ENCODE peak calls at places on chromosomes 4 and X, in nine cellular contexts. One of them, this sample, is unnamed.

GRCh38 chrX:71235482-71235881 is 12.5 kb downstream of the GJB1 start:
- DNase-seq in MCF 10A: no peak
- DNase-seq in progenitor cell of endocrine pancreas: no peak
- DNase-seq in NCI-H2081: no peak
- DNase-seq in activated CD8-positive, alpha-beta T cell treated with anti-CD3 and anti-CD28 coated beads for 36 hours: no peak
- DNase-seq in anterior cingulate cortex: no peak
- DNase-seq in T-cell: no peak
- DNase-seq in HuH-7: no peak
- DNase-seq in WTC11: no peak
- DNase-seq in this sample: no peak

GRCh38 chrX:49101629-49101984 is 21.9 kb upstream of the WDR45 start:
- DNase-seq in MCF 10A: no peak
- DNase-seq in progenitor cell of endocrine pancreas: no peak
- DNase-seq in NCI-H2081: no peak
- DNase-seq in activated CD8-positive, alpha-beta T cell treated with anti-CD3 and anti-CD28 coated beads for 36 hours: no peak
- DNase-seq in anterior cingulate cortex: no peak
- DNase-seq in T-cell: no peak
- DNase-seq in HuH-7: no peak
- DNase-seq in WTC11: no peak
- DNase-seq in this sample: no peak

GRCh38 chr4:1793940-1794808 is 1.1 kb downstream of the FGFR3 start:
- DNase-seq in MCF 10A: peak
- DNase-seq in progenitor cell of endocrine pancreas: no peak
- DNase-seq in NCI-H2081: no peak
- DNase-seq in activated CD8-positive, alpha-beta T cell treated with anti-CD3 and anti-CD28 coated beads for 36 hours: no peak
- DNase-seq in anterior cingulate cortex: no peak
- DNase-seq in T-cell: no peak
- DNase-seq in HuH-7: no peak
- DNase-seq in WTC11: peak
- DNase-seq in this sample: no peak

GRCh38 chrX:133294126-133294525 is 76.0 kb upstream of the TFDP3 start:
- DNase-seq in MCF 10A: peak
- DNase-seq in progenitor cell of endocrine pancreas: no peak
- DNase-seq in NCI-H2081: no peak
- DNase-seq in activated CD8-positive, alpha-beta T cell treated with anti-CD3 and anti-CD28 coated beads for 36 hours: no peak
- DNase-seq in anterior cingulate cortex: no peak
- DNase-seq in T-cell: no peak
- DNase-seq in HuH-7: no peak
- DNase-seq in WTC11: no peak
- DNase-seq in this sample: no peak

GRCh38 chr4:93334003-93334402 is 494.6 kb upstream of the ATOH1 start:
- DNase-seq in MCF 10A: peak
- DNase-seq in progenitor cell of endocrine pancreas: no peak
- DNase-seq in NCI-H2081: no peak
- DNase-seq in activated CD8-positive, alpha-beta T cell treated with anti-CD3 and anti-CD28 coated beads for 36 hours: no peak
- DNase-seq in anterior cingulate cortex: no peak
- DNase-seq in T-cell: no peak
- DNase-seq in HuH-7: no peak
- DNase-seq in WTC11: no peak
- DNase-seq in this sample: no peak

GRCh38 chr4:113131621-113132020 is 82.2 kb downstream of the ANK2 start:
- DNase-seq in MCF 10A: no peak
- DNase-seq in progenitor cell of endocrine pancreas: no peak
- DNase-seq in NCI-H2081: no peak
- DNase-seq in activated CD8-positive, alpha-beta T cell treated with anti-CD3 and anti-CD28 coated beads for 36 hours: no peak
- DNase-seq in anterior cingulate cortex: no peak
- DNase-seq in T-cell: no peak
- DNase-seq in HuH-7: no peak
- DNase-seq in WTC11: no peak
- DNase-seq in this sample: no peak

GRCh38 chrX:9926002-9926401 is 41.2 kb upstream of the CLDN34 start:
- DNase-seq in MCF 10A: no peak
- DNase-seq in progenitor cell of endocrine pancreas: no peak
- DNase-seq in NCI-H2081: no peak
- DNase-seq in activated CD8-positive, alpha-beta T cell treated with anti-CD3 and anti-CD28 coated beads for 36 hours: no peak
- DNase-seq in anterior cingulate cortex: peak
- DNase-seq in T-cell: no peak
- DNase-seq in HuH-7: no peak
- DNase-seq in WTC11: no peak
- DNase-seq in this sample: no peak

GRCh38 chrX:96004386-96004785 is 680.3 kb upstream of the DIAPH2 start:
- DNase-seq in MCF 10A: peak
- DNase-seq in progenitor cell of endocrine pancreas: no peak
- DNase-seq in NCI-H2081: no peak
- DNase-seq in activated CD8-positive, alpha-beta T cell treated with anti-CD3 and anti-CD28 coated beads for 36 hours: no peak
- DNase-seq in anterior cingulate cortex: no peak
- DNase-seq in T-cell: no peak
- DNase-seq in HuH-7: no peak
- DNase-seq in WTC11: no peak
- DNase-seq in this sample: no peak

GRCh38 chr4:147640331-147640730 is 23.1 kb downstream of the TMEM184C start:
- DNase-seq in MCF 10A: no peak
- DNase-seq in progenitor cell of endocrine pancreas: no peak
- DNase-seq in NCI-H2081: no peak
- DNase-seq in activated CD8-positive, alpha-beta T cell treated with anti-CD3 and anti-CD28 coated beads for 36 hours: no peak
- DNase-seq in anterior cingulate cortex: no peak
- DNase-seq in T-cell: no peak
- DNase-seq in HuH-7: no peak
- DNase-seq in WTC11: no peak
- DNase-seq in this sample: no peak

GRCh38 chr4:89266128-89266527 is 41.5 kb downstream of the GPRIN3 start:
- DNase-seq in MCF 10A: no peak
- DNase-seq in progenitor cell of endocrine pancreas: no peak
- DNase-seq in NCI-H2081: no peak
- DNase-seq in activated CD8-positive, alpha-beta T cell treated with anti-CD3 and anti-CD28 coated beads for 36 hours: no peak
- DNase-seq in anterior cingulate cortex: no peak
- DNase-seq in T-cell: no peak
- DNase-seq in HuH-7: no peak
- DNase-seq in WTC11: no peak
- DNase-seq in this sample: no peak

GRCh38 chrX:25805744-25806143 is 332.4 kb upstream of the MAGEB18 start:
- DNase-seq in MCF 10A: no peak
- DNase-seq in progenitor cell of endocrine pancreas: no peak
- DNase-seq in NCI-H2081: no peak
- DNase-seq in activated CD8-positive, alpha-beta T cell treated with anti-CD3 and anti-CD28 coated beads for 36 hours: no peak
- DNase-seq in anterior cingulate cortex: no peak
- DNase-seq in T-cell: no peak
- DNase-seq in HuH-7: no peak
- DNase-seq in WTC11: no peak
- DNase-seq in this sample: no peak

GRCh38 chr4:94871644-94872305 is 114.0 kb downstream of the BMPR1B start:
- DNase-seq in MCF 10A: no peak
- DNase-seq in progenitor cell of endocrine pancreas: no peak
- DNase-seq in NCI-H2081: no peak
- DNase-seq in activated CD8-positive, alpha-beta T cell treated with anti-CD3 and anti-CD28 coated beads for 36 hours: no peak
- DNase-seq in anterior cingulate cortex: no peak
- DNase-seq in T-cell: no peak
- DNase-seq in HuH-7: no peak
- DNase-seq in WTC11: no peak
- DNase-seq in this sample: no peak

GRCh38 chrX:281166-281999 is at the start of gene PLCXD1:
- DNase-seq in MCF 10A: no peak
- DNase-seq in progenitor cell of endocrine pancreas: peak
- DNase-seq in NCI-H2081: no peak
- DNase-seq in activated CD8-positive, alpha-beta T cell treated with anti-CD3 and anti-CD28 coated beads for 36 hours: peak
- DNase-seq in anterior cingulate cortex: no peak
- DNase-seq in T-cell: no peak
- DNase-seq in HuH-7: no peak
- DNase-seq in WTC11: peak
- DNase-seq in this sample: no peak

GRCh38 chr4:32025840-32026459 is 1305.8 kb downstream of the PCDH7 start:
- DNase-seq in MCF 10A: peak
- DNase-seq in progenitor cell of endocrine pancreas: no peak
- DNase-seq in NCI-H2081: no peak
- DNase-seq in activated CD8-positive, alpha-beta T cell treated with anti-CD3 and anti-CD28 coated beads for 36 hours: no peak
- DNase-seq in anterior cingulate cortex: no peak
- DNase-seq in T-cell: no peak
- DNase-seq in HuH-7: peak
- DNase-seq in WTC11: no peak
- DNase-seq in this sample: no peak

GRCh38 chr4:134777626-134778025 is 576.0 kb upstream of the PABPC4L start:
- DNase-seq in MCF 10A: peak
- DNase-seq in progenitor cell of endocrine pancreas: no peak
- DNase-seq in NCI-H2081: no peak
- DNase-seq in activated CD8-positive, alpha-beta T cell treated with anti-CD3 and anti-CD28 coated beads for 36 hours: no peak
- DNase-seq in anterior cingulate cortex: no peak
- DNase-seq in T-cell: no peak
- DNase-seq in HuH-7: no peak
- DNase-seq in WTC11: no peak
- DNase-seq in this sample: no peak

GRCh38 chr4:73593631-73594241 is 26.5 kb downstream of the RASSF6 start:
- DNase-seq in MCF 10A: peak
- DNase-seq in progenitor cell of endocrine pancreas: no peak
- DNase-seq in NCI-H2081: no peak
- DNase-seq in activated CD8-positive, alpha-beta T cell treated with anti-CD3 and anti-CD28 coated beads for 36 hours: peak
- DNase-seq in anterior cingulate cortex: no peak
- DNase-seq in T-cell: no peak
- DNase-seq in HuH-7: no peak
- DNase-seq in WTC11: no peak
- DNase-seq in this sample: no peak

GRCh38 chrX:29634516-29634915 is 580.8 kb upstream of the MAGEB2 start:
- DNase-seq in MCF 10A: no peak
- DNase-seq in progenitor cell of endocrine pancreas: no peak
- DNase-seq in NCI-H2081: no peak
- DNase-seq in activated CD8-positive, alpha-beta T cell treated with anti-CD3 and anti-CD28 coated beads for 36 hours: no peak
- DNase-seq in anterior cingulate cortex: no peak
- DNase-seq in T-cell: no peak
- DNase-seq in HuH-7: no peak
- DNase-seq in WTC11: no peak
- DNase-seq in this sample: no peak

GRCh38 chr4:147040874-147041273 is 95.2 kb upstream of the TTC29 start:
- DNase-seq in MCF 10A: no peak
- DNase-seq in progenitor cell of endocrine pancreas: no peak
- DNase-seq in NCI-H2081: no peak
- DNase-seq in activated CD8-positive, alpha-beta T cell treated with anti-CD3 and anti-CD28 coated beads for 36 hours: no peak
- DNase-seq in anterior cingulate cortex: no peak
- DNase-seq in T-cell: no peak
- DNase-seq in HuH-7: no peak
- DNase-seq in WTC11: no peak
- DNase-seq in this sample: no peak

GRCh38 chr4:72564184-72564583 is 4.8 kb downstream of the ADAMTS3 start:
- DNase-seq in MCF 10A: peak
- DNase-seq in progenitor cell of endocrine pancreas: no peak
- DNase-seq in NCI-H2081: no peak
- DNase-seq in activated CD8-positive, alpha-beta T cell treated with anti-CD3 and anti-CD28 coated beads for 36 hours: no peak
- DNase-seq in anterior cingulate cortex: no peak
- DNase-seq in T-cell: no peak
- DNase-seq in HuH-7: no peak
- DNase-seq in WTC11: no peak
- DNase-seq in this sample: no peak

GRCh38 chrX:41177297-41177696 is 92.1 kb downstream of the USP9X start:
- DNase-seq in MCF 10A: no peak
- DNase-seq in progenitor cell of endocrine pancreas: no peak
- DNase-seq in NCI-H2081: no peak
- DNase-seq in activated CD8-positive, alpha-beta T cell treated with anti-CD3 and anti-CD28 coated beads for 36 hours: no peak
- DNase-seq in anterior cingulate cortex: no peak
- DNase-seq in T-cell: no peak
- DNase-seq in HuH-7: no peak
- DNase-seq in WTC11: no peak
- DNase-seq in this sample: no peak

GRCh38 chr4:80577991-80578390 is 242.5 kb downstream of the CFAP299 start:
- DNase-seq in MCF 10A: no peak
- DNase-seq in progenitor cell of endocrine pancreas: no peak
- DNase-seq in NCI-H2081: no peak
- DNase-seq in activated CD8-positive, alpha-beta T cell treated with anti-CD3 and anti-CD28 coated beads for 36 hours: no peak
- DNase-seq in anterior cingulate cortex: no peak
- DNase-seq in T-cell: no peak
- DNase-seq in HuH-7: no peak
- DNase-seq in WTC11: no peak
- DNase-seq in this sample: no peak

GRCh38 chr4:128810331-128810870 is 901 bp downstream of the JADE1 start:
- DNase-seq in MCF 10A: peak
- DNase-seq in progenitor cell of endocrine pancreas: no peak
- DNase-seq in NCI-H2081: peak
- DNase-seq in activated CD8-positive, alpha-beta T cell treated with anti-CD3 and anti-CD28 coated beads for 36 hours: peak
- DNase-seq in anterior cingulate cortex: no peak
- DNase-seq in T-cell: no peak
- DNase-seq in HuH-7: peak
- DNase-seq in WTC11: no peak
- DNase-seq in this sample: no peak

GRCh38 chr4:70759126-70759525 is 37.4 kb downstream of the RUFY3 start:
- DNase-seq in MCF 10A: no peak
- DNase-seq in progenitor cell of endocrine pancreas: no peak
- DNase-seq in NCI-H2081: no peak
- DNase-seq in activated CD8-positive, alpha-beta T cell treated with anti-CD3 and anti-CD28 coated beads for 36 hours: no peak
- DNase-seq in anterior cingulate cortex: no peak
- DNase-seq in T-cell: no peak
- DNase-seq in HuH-7: no peak
- DNase-seq in WTC11: no peak
- DNase-seq in this sample: no peak

GRCh38 chrX:23756165-23756564 is 13.1 kb upstream of the ACOT9 start:
- DNase-seq in MCF 10A: peak
- DNase-seq in progenitor cell of endocrine pancreas: peak
- DNase-seq in NCI-H2081: peak
- DNase-seq in activated CD8-positive, alpha-beta T cell treated with anti-CD3 and anti-CD28 coated beads for 36 hours: peak
- DNase-seq in anterior cingulate cortex: no peak
- DNase-seq in T-cell: peak
- DNase-seq in HuH-7: peak
- DNase-seq in WTC11: peak
- DNase-seq in this sample: peak

GRCh38 chrX:149074429-149074828 is 430.7 kb downstream of the IDS start:
- DNase-seq in MCF 10A: peak
- DNase-seq in progenitor cell of endocrine pancreas: no peak
- DNase-seq in NCI-H2081: no peak
- DNase-seq in activated CD8-positive, alpha-beta T cell treated with anti-CD3 and anti-CD28 coated beads for 36 hours: peak
- DNase-seq in anterior cingulate cortex: no peak
- DNase-seq in T-cell: no peak
- DNase-seq in HuH-7: no peak
- DNase-seq in WTC11: no peak
- DNase-seq in this sample: no peak

GRCh38 chr4:23819041-23819511 is 70.8 kb downstream of the PPARGC1A start:
- DNase-seq in MCF 10A: no peak
- DNase-seq in progenitor cell of endocrine pancreas: no peak
- DNase-seq in NCI-H2081: no peak
- DNase-seq in activated CD8-positive, alpha-beta T cell treated with anti-CD3 and anti-CD28 coated beads for 36 hours: no peak
- DNase-seq in anterior cingulate cortex: no peak
- DNase-seq in T-cell: no peak
- DNase-seq in HuH-7: no peak
- DNase-seq in WTC11: no peak
- DNase-seq in this sample: no peak

GRCh38 chrX:40091691-40092421 is 5.9 kb downstream of the BCOR start:
- DNase-seq in MCF 10A: no peak
- DNase-seq in progenitor cell of endocrine pancreas: no peak
- DNase-seq in NCI-H2081: no peak
- DNase-seq in activated CD8-positive, alpha-beta T cell treated with anti-CD3 and anti-CD28 coated beads for 36 hours: no peak
- DNase-seq in anterior cingulate cortex: no peak
- DNase-seq in T-cell: no peak
- DNase-seq in HuH-7: no peak
- DNase-seq in WTC11: no peak
- DNase-seq in this sample: no peak

GRCh38 chr4:114399085-114399484 is 199.5 kb upstream of the UGT8 start:
- DNase-seq in MCF 10A: no peak
- DNase-seq in progenitor cell of endocrine pancreas: no peak
- DNase-seq in NCI-H2081: no peak
- DNase-seq in activated CD8-positive, alpha-beta T cell treated with anti-CD3 and anti-CD28 coated beads for 36 hours: no peak
- DNase-seq in anterior cingulate cortex: no peak
- DNase-seq in T-cell: no peak
- DNase-seq in HuH-7: no peak
- DNase-seq in WTC11: peak
- DNase-seq in this sample: no peak